ENCODE peak calls at places on chromosomes 13 and 19, in six cellular contexts. One of them, this sample, is unnamed.
A peak's percentile ranks its signal among the peaks of the same experiment; 100 is the strongest.

GRCh38 chr19:43778651-43779050 is 2.1 kb downstream of the KCNN4 start:
- DNase-seq in K562: no peak
- DNase-seq in breast epithelium: no peak
- DNase-seq in Panc1: no peak
- DNase-seq in stomach: no peak
- DNase-seq in HepG2: no peak
- DNase-seq in this sample: no peak

GRCh38 chr13:69720278-69720983 is 387.2 kb upstream of the ATXN8OS start:
- DNase-seq in stomach: no peak
- DNase-seq in HepG2: peak; percentile 23
- DNase-seq in breast epithelium: no peak
- DNase-seq in K562: no peak
- DNase-seq in Panc1: no peak
- DNase-seq in this sample: no peak

GRCh38 chr19:12156254-12157058 is at the start of gene ZNF625:
- DNase-seq in HepG2: peak; percentile 90
- DNase-seq in Panc1: no peak
- DNase-seq in stomach: peak; percentile 83
- DNase-seq in K562: no peak
- DNase-seq in breast epithelium: peak; percentile 92
- DNase-seq in this sample: peak; percentile 93

GRCh38 chr19:49875801-49876421 is 1.2 kb downstream of the AKT1S1 start:
- DNase-seq in breast epithelium: no peak
- DNase-seq in HepG2: peak; percentile 51
- DNase-seq in Panc1: no peak
- DNase-seq in K562: peak; percentile 59
- DNase-seq in stomach: no peak
- DNase-seq in this sample: peak; percentile 57

GRCh38 chr13:110560606-110561334 is 752 bp downstream of the RAB20 start:
- DNase-seq in Panc1: no peak
- DNase-seq in HepG2: peak; percentile 49
- DNase-seq in breast epithelium: no peak
- DNase-seq in stomach: peak; percentile 57
- DNase-seq in K562: no peak
- DNase-seq in this sample: no peak

GRCh38 chr13:66362485-66362884 is 867.7 kb downstream of the PCDH9 start:
- DNase-seq in HepG2: no peak
- DNase-seq in breast epithelium: no peak
- DNase-seq in stomach: no peak
- DNase-seq in Panc1: no peak
- DNase-seq in K562: no peak
- DNase-seq in this sample: no peak

GRCh38 chr19:46303345-46303701 is 6.5 kb downstream of the HIF3A start:
- DNase-seq in K562: no peak
- DNase-seq in stomach: no peak
- DNase-seq in HepG2: no peak
- DNase-seq in breast epithelium: no peak
- DNase-seq in Panc1: no peak
- DNase-seq in this sample: no peak

GRCh38 chr19:36526581-36526980 is 1.5 kb downstream of the ZNF260 start:
- DNase-seq in breast epithelium: no peak
- DNase-seq in stomach: no peak
- DNase-seq in HepG2: no peak
- DNase-seq in K562: no peak
- DNase-seq in Panc1: no peak
- DNase-seq in this sample: no peak

GRCh38 chr13:112241288-112241687 is 134.9 kb upstream of the SPACA7 start:
- DNase-seq in stomach: no peak
- DNase-seq in Panc1: no peak
- DNase-seq in HepG2: no peak
- DNase-seq in breast epithelium: no peak
- DNase-seq in K562: no peak
- DNase-seq in this sample: no peak

GRCh38 chr13:52348081-52348480 is 57.9 kb downstream of the THSD1 start:
- DNase-seq in breast epithelium: no peak
- DNase-seq in K562: no peak
- DNase-seq in stomach: no peak
- DNase-seq in Panc1: no peak
- DNase-seq in HepG2: no peak
- DNase-seq in this sample: no peak

GRCh38 chr13:53507741-53508140 is 479.1 kb downstream of the OLFM4 start:
- DNase-seq in breast epithelium: no peak
- DNase-seq in HepG2: no peak
- DNase-seq in Panc1: no peak
- DNase-seq in stomach: no peak
- DNase-seq in K562: no peak
- DNase-seq in this sample: no peak

GRCh38 chr13:79501538-79502232 is 20.7 kb downstream of the NDFIP2 start:
- DNase-seq in HepG2: no peak
- DNase-seq in breast epithelium: no peak
- DNase-seq in K562: no peak
- DNase-seq in Panc1: no peak
- DNase-seq in stomach: no peak
- DNase-seq in this sample: no peak

GRCh38 chr19:30686252-30686762 is 314.1 kb downstream of the ZNF536 start:
- DNase-seq in HepG2: no peak
- DNase-seq in K562: no peak
- DNase-seq in Panc1: no peak
- DNase-seq in breast epithelium: no peak
- DNase-seq in stomach: no peak
- DNase-seq in this sample: no peak

GRCh38 chr19:35935911-35936737 is at the start of gene LRFN3:
- DNase-seq in K562: peak; percentile 75
- DNase-seq in breast epithelium: no peak
- DNase-seq in HepG2: peak; percentile 21
- DNase-seq in stomach: peak; percentile 81
- DNase-seq in Panc1: no peak
- DNase-seq in this sample: peak; percentile 66

GRCh38 chr13:43293008-43293407 is 269.6 kb downstream of the DNAJC15 start:
- DNase-seq in K562: no peak
- DNase-seq in stomach: no peak
- DNase-seq in breast epithelium: no peak
- DNase-seq in Panc1: no peak
- DNase-seq in HepG2: no peak
- DNase-seq in this sample: no peak

GRCh38 chr19:27794444-27795042 is 1418.4 kb downstream of the UQCRFS1 start:
- DNase-seq in breast epithelium: no peak
- DNase-seq in HepG2: peak; percentile 16
- DNase-seq in K562: peak; percentile 40
- DNase-seq in stomach: no peak
- DNase-seq in Panc1: no peak
- DNase-seq in this sample: no peak

GRCh38 chr19:5466814-5467291 is 11.6 kb downstream of the ZNRF4 start:
- DNase-seq in Panc1: no peak
- DNase-seq in HepG2: no peak
- DNase-seq in K562: no peak
- DNase-seq in breast epithelium: no peak
- DNase-seq in stomach: no peak
- DNase-seq in this sample: no peak

GRCh38 chr13:19927117-19927734 is 31.3 kb upstream of the ZMYM2 start:
- DNase-seq in stomach: no peak
- DNase-seq in HepG2: peak; percentile 21
- DNase-seq in breast epithelium: no peak
- DNase-seq in Panc1: peak; percentile 27
- DNase-seq in K562: no peak
- DNase-seq in this sample: no peak

GRCh38 chr13:30739646-30740642 is 4.6 kb downstream of the ALOX5AP start:
- DNase-seq in Panc1: no peak
- DNase-seq in HepG2: no peak
- DNase-seq in stomach: peak; percentile 27
- DNase-seq in K562: no peak
- DNase-seq in breast epithelium: no peak
- DNase-seq in this sample: no peak

GRCh38 chr13:85497652-85498051 is 301.6 kb downstream of the SLITRK6 start:
- DNase-seq in HepG2: no peak
- DNase-seq in Panc1: peak; percentile 33
- DNase-seq in breast epithelium: no peak
- DNase-seq in stomach: no peak
- DNase-seq in K562: no peak
- DNase-seq in this sample: no peak

GRCh38 chr13:48571121-48571901 is 38.4 kb upstream of the RCBTB2 start:
- DNase-seq in Panc1: no peak
- DNase-seq in HepG2: no peak
- DNase-seq in K562: no peak
- DNase-seq in stomach: no peak
- DNase-seq in breast epithelium: no peak
- DNase-seq in this sample: no peak

GRCh38 chr19:35017507-35017906 is 12.8 kb upstream of the SCN1B start:
- DNase-seq in breast epithelium: no peak
- DNase-seq in stomach: no peak
- DNase-seq in K562: no peak
- DNase-seq in HepG2: no peak
- DNase-seq in Panc1: no peak
- DNase-seq in this sample: no peak

GRCh38 chr19:16441661-16442071 is 30.1 kb downstream of the EPS15L1 start:
- DNase-seq in K562: peak; percentile 64
- DNase-seq in breast epithelium: no peak
- DNase-seq in HepG2: no peak
- DNase-seq in Panc1: no peak
- DNase-seq in stomach: no peak
- DNase-seq in this sample: no peak

GRCh38 chr19:6734096-6734696 is 3.2 kb downstream of the GPR108 start:
- DNase-seq in HepG2: no peak
- DNase-seq in K562: no peak
- DNase-seq in breast epithelium: no peak
- DNase-seq in stomach: no peak
- DNase-seq in Panc1: no peak
- DNase-seq in this sample: no peak

GRCh38 chr19:7953060-7953459 is 9.6 kb upstream of the TIMM44 start:
- DNase-seq in HepG2: no peak
- DNase-seq in stomach: no peak
- DNase-seq in breast epithelium: no peak
- DNase-seq in Panc1: no peak
- DNase-seq in K562: no peak
- DNase-seq in this sample: no peak

DNA sequence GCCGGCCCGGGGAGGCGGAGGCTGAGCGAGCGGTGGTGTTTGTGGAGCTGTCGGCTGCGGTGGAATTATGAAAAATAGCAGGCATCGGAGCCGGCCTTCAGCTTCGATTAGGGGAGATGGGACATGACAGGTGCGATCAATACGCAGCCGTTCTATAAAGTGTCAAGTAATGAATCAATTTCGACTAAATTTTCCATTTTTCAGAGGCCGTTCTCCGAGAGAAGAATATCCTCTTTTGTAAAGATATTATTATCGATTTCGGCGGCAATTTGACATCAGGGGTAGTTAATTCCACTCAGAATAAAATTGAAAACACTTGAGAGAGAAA is 4.8 kb upstream of the ERFL start:
- DNase-seq in Panc1: no peak
- DNase-seq in stomach: no peak
- DNase-seq in breast epithelium: no peak
- DNase-seq in K562: no peak
- DNase-seq in HepG2: no peak
- DNase-seq in this sample: no peak
- H3K27me3 ChIP-seq in Panc1: peaks cover 3% of the 10 kb centered on the region
- H3K27me3 ChIP-seq in stomach: peaks cover 100% of the 10 kb centered on the region
- H3K27me3 ChIP-seq in breast epithelium: peaks cover 75% of the 10 kb centered on the region
- H3K27me3 ChIP-seq in K562: no peaks in the 10 kb centered on the region
- H3K27me3 ChIP-seq in HepG2: peaks cover 90% of the 10 kb centered on the region
- H3K27me3 ChIP-seq in this sample: peaks cover 10% of the 10 kb centered on the region

DNA sequence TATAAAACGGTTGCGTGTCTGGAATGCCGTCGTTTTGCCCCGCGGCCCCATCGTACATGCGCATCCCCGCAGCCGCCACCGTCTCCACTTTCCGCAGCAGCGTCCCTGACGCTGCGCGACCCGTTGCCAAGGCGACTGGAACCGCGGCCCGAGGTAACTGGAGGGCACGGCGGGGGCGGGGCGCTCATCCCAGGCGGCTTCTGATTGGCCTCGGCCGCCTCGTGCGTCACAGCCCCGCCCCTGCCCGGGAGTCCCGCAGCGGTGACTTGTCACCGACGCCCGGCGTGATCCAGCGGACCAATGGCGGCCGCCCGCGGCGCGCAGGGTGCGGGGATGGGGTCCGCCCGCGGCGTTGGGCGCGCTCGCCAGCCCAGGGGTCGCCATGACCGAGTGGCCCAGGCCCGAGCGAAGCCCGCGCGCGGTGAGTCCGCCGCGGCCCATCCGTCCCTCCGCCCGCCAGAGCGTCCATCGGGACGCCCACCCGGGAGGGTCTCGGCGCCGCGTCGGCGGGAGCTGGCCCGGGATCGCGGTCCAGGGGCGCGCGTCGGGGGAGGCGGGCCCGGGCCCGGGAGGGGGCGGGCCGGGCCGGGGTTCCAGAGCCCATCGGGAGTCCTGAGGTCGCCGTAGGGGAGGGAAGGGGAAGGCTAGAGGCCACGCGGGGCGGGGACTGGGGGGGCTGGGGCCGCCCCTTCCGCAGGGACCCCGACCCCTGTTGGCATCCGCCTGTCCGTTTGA is at the start of gene ZSCAN1:
- DNase-seq in Panc1: no peak
- DNase-seq in K562: no peak
- DNase-seq in HepG2: no peak
- DNase-seq in stomach: peak; percentile 40
- DNase-seq in breast epithelium: peak; percentile 96
- DNase-seq in this sample: peak; percentile 89
- H3K27ac ChIP-seq in Panc1: no peak within 1 kb of the TSS
- H3K27ac ChIP-seq in K562: no peak within 1 kb of the TSS
- H3K27ac ChIP-seq in HepG2: no peak within 1 kb of the TSS
- H3K27ac ChIP-seq in stomach: no peak within 1 kb of the TSS
- H3K27ac ChIP-seq in breast epithelium: peak within 1 kb of the TSS; percentile 77
- H3K27ac ChIP-seq in this sample: no peak within 1 kb of the TSS

DNA sequence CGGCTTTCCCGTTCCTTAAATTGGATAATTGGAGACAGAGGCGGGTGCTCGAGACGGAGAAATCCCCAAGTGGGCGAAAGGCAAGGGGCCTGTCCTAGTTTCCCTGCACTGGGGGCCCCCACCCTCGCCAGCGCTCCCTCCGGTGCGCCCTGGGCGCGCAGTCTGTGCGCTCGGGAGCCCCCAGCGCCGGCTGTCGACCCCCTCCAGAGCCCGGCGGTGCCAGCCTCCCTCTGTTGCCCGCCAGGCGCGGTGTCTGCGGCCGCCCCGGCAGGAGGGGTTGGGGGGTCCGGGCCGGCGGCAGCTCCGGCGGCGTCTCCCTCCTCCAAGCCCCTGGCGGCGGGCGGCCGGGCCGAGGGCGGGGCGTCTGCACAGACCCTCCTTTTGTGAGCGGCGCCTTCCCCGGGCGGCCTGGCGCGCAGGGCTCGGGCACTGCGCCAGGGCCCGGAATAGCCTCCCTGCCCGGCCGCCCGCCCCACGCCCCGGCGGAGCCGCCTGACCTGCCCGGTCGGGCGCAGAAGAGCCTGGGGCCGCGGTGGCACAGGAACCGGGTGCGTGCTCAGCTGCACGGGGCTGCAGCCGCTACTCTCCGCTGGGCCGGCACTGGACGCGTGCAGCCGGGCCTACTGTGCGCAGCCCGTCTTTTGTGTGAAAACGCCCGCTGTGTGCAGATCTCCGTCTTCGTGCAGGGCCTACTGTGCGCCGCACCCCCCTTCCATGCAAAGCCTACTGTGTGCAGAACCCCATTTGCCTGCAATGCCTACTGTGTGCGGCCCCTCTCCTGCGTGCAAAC is 13.2 kb downstream of the GADD45B start:
- DNase-seq in HepG2: no peak
- DNase-seq in breast epithelium: peak; percentile 73
- DNase-seq in Panc1: no peak
- DNase-seq in K562: peak; percentile 5
- DNase-seq in stomach: peak; percentile 82
- DNase-seq in this sample: no peak
- TF ChIP-seq POLR2AphosphoS5 in HepG2: no peak
- TF ChIP-seq POLR2AphosphoS5 in breast epithelium: no peak
- TF ChIP-seq POLR2AphosphoS5 in Panc1: no peak
- TF ChIP-seq POLR2AphosphoS5 in K562: no peak
- TF ChIP-seq POLR2AphosphoS5 in stomach: no peak
- TF ChIP-seq POLR2AphosphoS5 in this sample: no peak

GRCh38 chr19:18764591-18765051 is 26.5 kb downstream of the COMP start:
- DNase-seq in K562: no peak
- DNase-seq in stomach: no peak
- DNase-seq in Panc1: no peak
- DNase-seq in HepG2: no peak
- DNase-seq in breast epithelium: no peak
- DNase-seq in this sample: no peak
- H3K27me3 ChIP-seq in K562: no peaks in the 10 kb centered on the region
- H3K27me3 ChIP-seq in stomach: no peaks in the 10 kb centered on the region
- H3K27me3 ChIP-seq in Panc1: no peaks in the 10 kb centered on the region
- H3K27me3 ChIP-seq in HepG2: no peaks in the 10 kb centered on the region
- H3K27me3 ChIP-seq in breast epithelium: no peaks in the 10 kb centered on the region
- H3K27me3 ChIP-seq in this sample: no peaks in the 10 kb centered on the region